ENCODE peak calls at places on chromosomes 12 and 14, in six cellular contexts. G, L, F, Z, R and E are unnamed samples.

GRCh38 chr14:88614218-88614907 is 51.5 kb downstream of the ZC3H14 start:
- DNase-seq in G (no peak), L (no peak), F (peak; percentile 56), Z (no peak), R (no peak), E (no peak)

GRCh38 chr12:17216156-17216555 is 610.2 kb upstream of the LMO3 start:
- DNase-seq in G (no peak), L (no peak), F (no peak), Z (no peak), R (no peak), E (no peak)

GRCh38 chr12:120115692-120116442 is 686 bp downstream of the RAB35 start:
- DNase-seq in G (peak; percentile 12), L (no peak), F (peak; percentile 56), Z (no peak), R (no peak), E (no peak)

GRCh38 chr12:46609281-46609623 is 216.5 kb downstream of the SLC38A4 start:
- DNase-seq in G (no peak), L (no peak), F (no peak), Z (peak; percentile 41), R (no peak), E (no peak)

GRCh38 chr12:122022393-122023338 is 982 bp downstream of the BCL7A start:
- DNase-seq in G (no peak), L (peak; percentile 33), F (peak; percentile 43), Z (no peak), R (no peak), E (no peak)

GRCh38 chr12:52404951-52405350 is 1.2 kb downstream of the KRT82 start:
- DNase-seq in G (no peak), L (no peak), F (no peak), Z (no peak), R (no peak), E (no peak)

GRCh38 chr12:91381309-91381804 is 198.7 kb upstream of the DCN start:
- DNase-seq in G (no peak), L (peak; percentile 70), F (peak; percentile 88), Z (peak; percentile 64), R (no peak), E (no peak)

GRCh38 chr12:111597731-111598636 is 1.1 kb downstream of the ATXN2 start:
- DNase-seq in G (no peak), L (peak; percentile 51), F (peak; percentile 36), Z (peak; percentile 3), R (peak; percentile 6), E (no peak)

GRCh38 chr12:95717336-95717928 is 73.1 kb downstream of the NTN4 start:
- DNase-seq in G (no peak), L (no peak), F (peak; percentile 63), Z (no peak), R (no peak), E (no peak)

GRCh38 chr12:51307655-51308593 is 16.1 kb downstream of the BIN2 start:
- DNase-seq in G (no peak), L (no peak), F (peak; percentile 81), Z (no peak), R (no peak), E (no peak)

GRCh38 chr12:112843272-112843671 is 51.7 kb downstream of the RPH3A start:
- DNase-seq in G (no peak), L (no peak), F (peak; percentile 44), Z (no peak), R (no peak), E (no peak)

GRCh38 chr12:47590771-47591368 is 115.0 kb downstream of the RPAP3 start:
- DNase-seq in G (no peak), L (no peak), F (no peak), Z (no peak), R (no peak), E (no peak)

GRCh38 chr14:67411820-67412421 is at the start of gene PLEK2:
- DNase-seq in G (no peak), L (no peak), F (peak; percentile 91), Z (peak; percentile 30), R (peak; percentile 30), E (no peak)